ENCODE peak calls at places on chromosomes 6 and 20, in eight cellular contexts. Z is GM23248; H is Karpas-422; V is psoas muscle; B is type B pancreatic cell; K is BJ; L is activated T-cell treated with anti-CD3 and anti-CD28 coated beads for 1 hour; X is activated T-helper 1 cell treated with anti-CD3 and anti-CD28 coated beads, Interleukin-12 subunit alpha, Interleukin-12 subunit beta, Interleukin-2, Interleukin-4 antibody, amounts not matched to agents 30 ng/mL and 10 ng/mL and 1 ng/mL, durations not matched to agents 14 hours and 24 hours and 36 hours. I is an unnamed sample.

GRCh38 chr20:1860446-1860845 is 34.8 kb upstream of the SIRPA start:
- DNase-seq in V (no peak), X (no peak), H (no peak), K (no peak), L (no peak), B (no peak), Z (peak; percentile 94), I (no peak)

GRCh38 chr6:5871296-5871695 is 135.4 kb downstream of the NRN1 start:
- DNase-seq in K (no peak), X (no peak), V (no peak), L (no peak), B (no peak), Z (no peak), H (no peak), I (no peak)

GRCh38 chr20:62832212-62832922 is 15.5 kb downstream of the COL9A3 start:
- DNase-seq in X (peak; percentile 24), Z (peak; percentile 21), V (no peak), K (no peak), H (peak; percentile 97), L (no peak), B (no peak), I (peak; percentile 82)

GRCh38 chr6:20873425-20874190 is 339.4 kb downstream of the CDKAL1 start:
- DNase-seq in V (no peak), K (no peak), X (no peak), B (no peak), Z (peak; percentile 5), H (no peak), L (no peak), I (no peak)

GRCh38 chr6:148934534-148934933 is 187.7 kb downstream of the UST start:
- DNase-seq in X (no peak), B (no peak), Z (peak; percentile 83), V (peak; percentile 35), K (no peak), L (no peak), H (peak; percentile 46), I (peak; percentile 23)

GRCh38 chr6:7324520-7324919 is 11.5 kb upstream of the SSR1 start:
- DNase-seq in X (no peak), K (no peak), Z (no peak), B (no peak), V (no peak), L (no peak), H (no peak), I (peak; percentile 21)

GRCh38 chr6:34066772-34067770 is 78.8 kb downstream of the GRM4 start:
- DNase-seq in V (no peak), Z (peak; percentile 15), H (no peak), X (no peak), L (no peak), B (no peak), K (no peak), I (no peak)

GRCh38 chr20:62979876-62980373 is 26.8 kb downstream of the BHLHE23 start:
- DNase-seq in Z (no peak), H (no peak), K (no peak), L (no peak), B (no peak), X (no peak), V (no peak), I (no peak)

GRCh38 chr20:32752458-32753250 is 9.4 kb upstream of the COMMD7 start:
- DNase-seq in Z (peak; percentile 89), K (no peak), B (no peak), V (no peak), X (no peak), H (no peak), L (no peak), I (no peak)

GRCh38 chr20:63023071-63023835 is 16.5 kb upstream of the BHLHE23 start:
- DNase-seq in K (no peak), V (no peak), X (no peak), L (no peak), Z (no peak), B (no peak), H (no peak), I (no peak)